ENCODE peak calls at places on chromosomes 1 and 21, in nine cellular contexts. C is prostate gland, W is A549, H is sigmoid colon, N is body of pancreas, X is K562, R is IMR-90, G is esophagus squamous epithelium, K is tibial nerve. E is an unnamed sample.

GRCh38 chr1:223849855-223850254 is 4.1 kb upstream of the TP53BP2 start:
- DNase-seq in C (no peak), W (no peak), H (no peak), N (no peak), X (no peak), R (no peak), G (no peak), K (no peak), E (no peak)

GRCh38 chr1:107590895-107591622 is 373.9 kb downstream of the VAV3 start:
- DNase-seq in C (no peak), W (no peak), H (no peak), N (no peak), X (no peak), R (no peak), G (no peak), K (no peak), E (no peak)

GRCh38 chr1:52368383-52369172 is 2.6 kb upstream of the CC2D1B start:
- DNase-seq in C (peak; percentile 60), W (peak; percentile 35), H (no peak), N (peak; percentile 74), X (no peak), R (peak; percentile 32), G (no peak), K (no peak), E (peak; percentile 81)

GRCh38 chr1:112971006-112971405 is 15.0 kb upstream of the SLC16A1 start:
- DNase-seq in C (no peak), W (no peak), H (no peak), N (no peak), X (no peak), R (peak; percentile 76), G (no peak), K (no peak), E (no peak)

GRCh38 chr1:32240140-32240951 is 6.7 kb upstream of the FAM167B start:
- DNase-seq in C (peak; percentile 76), W (peak; percentile 75), H (peak; percentile 91), N (peak; percentile 90), X (no peak), R (peak; percentile 39), G (no peak), K (peak; percentile 22), E (peak; percentile 93)

GRCh38 chr1:231139659-231140650 is 21.9 kb upstream of the TRIM67 start:
- DNase-seq in C (no peak), W (peak; percentile 88), H (no peak), N (peak; percentile 17), X (no peak), R (peak; percentile 82), G (no peak), K (no peak), E (peak; percentile 27)

GRCh38 chr1:56686171-56686570 is 41.1 kb downstream of the PRKAA2 start:
- DNase-seq in C (no peak), W (peak; percentile 5), H (no peak), N (no peak), X (no peak), R (peak; percentile 66), G (no peak), K (no peak), E (no peak)

GRCh38 chr1:192303029-192303428 is 13.8 kb upstream of the RGS21 start:
- DNase-seq in C (no peak), W (no peak), H (no peak), N (no peak), X (no peak), R (peak; percentile 42), G (no peak), K (no peak), E (no peak)

GRCh38 chr21:22763442-22763841 is 1765.2 kb downstream of the NCAM2 start:
- DNase-seq in C (no peak), W (no peak), H (no peak), N (no peak), X (no peak), R (no peak), G (no peak), K (no peak), E (no peak)

GRCh38 chr1:184302346-184302745 is 84.5 kb upstream of the C1orf21 start:
- DNase-seq in C (no peak), W (no peak), H (no peak), N (no peak), X (no peak), R (no peak), G (no peak), K (no peak), E (no peak)

GRCh38 chr1:14970799-14971141 is 182.8 kb upstream of the TMEM51 start:
- DNase-seq in C (no peak), W (no peak), H (no peak), N (no peak), X (no peak), R (no peak), G (no peak), K (no peak), E (no peak)

GRCh38 chr1:14972107-14972506 is 181.4 kb upstream of the TMEM51 start:
- DNase-seq in C (no peak), W (no peak), H (no peak), N (no peak), X (no peak), R (no peak), G (no peak), K (no peak), E (no peak)

GRCh38 chr1:14971201-14971600 is 182.3 kb upstream of the TMEM51 start:
- DNase-seq in C (no peak), W (no peak), H (no peak), N (no peak), X (no peak), R (no peak), G (no peak), K (no peak), E (no peak)

GRCh38 chr1:14969006-14969405 is 184.5 kb upstream of the TMEM51 start:
- DNase-seq in C (no peak), W (no peak), H (no peak), N (no peak), X (no peak), R (no peak), G (no peak), K (no peak), E (no peak)

GRCh38 chr1:14970115-14970798 is 183.3 kb upstream of the TMEM51 start:
- DNase-seq in C (no peak), W (peak; percentile 77), H (peak; percentile 81), N (peak; percentile 29), X (peak; percentile 93), R (peak; percentile 87), G (no peak), K (peak; percentile 27), E (peak; percentile 36)
- TF ChIP-seq POLR2A in C (no peak), W (no peak), H (no peak), N (no peak), X (no peak), R (no peak), G (no peak), K (no peak), E (no peak)

GRCh38 chr1:228734881-228735801 is at the start of gene RHOU:
- DNase-seq in C (peak; percentile 74), W (peak; percentile 67), H (peak; percentile 89), N (peak; percentile 83), X (no peak), R (peak; percentile 37), G (no peak), K (peak; percentile 59), E (peak; percentile 97)
- TF ChIP-seq POLR2A in C (peak; percentile 65), W (peak; percentile 37), H (peak; percentile 48), N (peak; percentile 81), X (no peak), R (no peak), G (no peak), K (peak; percentile 59), E (peak; percentile 58)

DNA sequence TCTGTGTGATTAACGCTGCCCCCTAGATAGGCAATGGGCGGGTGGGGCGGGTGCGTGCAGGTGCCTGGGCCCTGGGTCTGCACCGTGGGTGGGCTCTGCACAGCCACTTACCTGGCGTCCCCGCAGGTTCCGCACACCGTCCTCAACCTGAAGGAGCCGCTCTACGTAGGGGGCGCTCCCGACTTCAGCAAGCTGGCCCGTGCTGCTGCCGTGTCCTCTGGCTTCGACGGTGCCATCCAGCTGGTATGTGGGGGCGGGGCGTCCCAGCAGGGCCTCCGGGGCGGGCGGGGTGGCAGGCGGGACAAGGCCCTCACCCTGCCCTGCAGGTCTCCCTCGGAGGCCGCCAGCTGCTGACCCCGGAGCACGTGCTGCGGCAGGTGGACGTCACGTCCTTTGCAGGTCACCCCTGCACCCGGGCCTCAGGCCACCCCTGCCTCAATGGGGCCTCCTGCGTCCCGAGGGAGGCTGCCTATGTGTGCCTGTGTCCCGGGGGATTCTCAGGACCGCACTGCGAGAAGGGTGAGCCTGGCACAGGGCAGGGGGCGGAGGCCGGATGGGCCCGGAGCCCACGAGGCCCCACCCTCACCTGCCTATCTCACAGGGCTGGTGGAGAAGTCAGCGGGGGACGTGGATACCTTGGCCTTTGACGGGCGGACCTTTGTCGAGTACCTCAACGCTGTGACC is 22.8 kb downstream of the RNF223 start:
- DNase-seq in C (no peak), W (no peak), H (no peak), N (no peak), X (no peak), R (no peak), G (no peak), K (no peak), E (peak; percentile 78)
- TF ChIP-seq POLR2A in C (no peak), W (no peak), H (no peak), N (no peak), X (no peak), R (no peak), G (no peak), K (no peak), E (no peak)

GRCh38 chr1:20478072-20478660 is 7.8 kb downstream of the CAMK2N1 start:
- DNase-seq in C (no peak), W (no peak), H (no peak), N (no peak), X (no peak), R (no peak), G (no peak), K (no peak), E (no peak)

GRCh38 chr1:20475002-20475401 is 11.0 kb downstream of the CAMK2N1 start:
- DNase-seq in C (no peak), W (peak; percentile 41), H (no peak), N (no peak), X (no peak), R (no peak), G (no peak), K (no peak), E (peak; percentile 30)

GRCh38 chr1:20474333-20474975 is 11.6 kb downstream of the CAMK2N1 start:
- DNase-seq in C (no peak), W (peak; percentile 45), H (no peak), N (no peak), X (no peak), R (peak; percentile 30), G (no peak), K (no peak), E (no peak)

GRCh38 chr1:20477355-20478071 is 8.5 kb downstream of the CAMK2N1 start:
- DNase-seq in C (no peak), W (no peak), H (peak; percentile 75), N (no peak), X (no peak), R (peak; percentile 65), G (no peak), K (no peak), E (no peak)

DNA sequence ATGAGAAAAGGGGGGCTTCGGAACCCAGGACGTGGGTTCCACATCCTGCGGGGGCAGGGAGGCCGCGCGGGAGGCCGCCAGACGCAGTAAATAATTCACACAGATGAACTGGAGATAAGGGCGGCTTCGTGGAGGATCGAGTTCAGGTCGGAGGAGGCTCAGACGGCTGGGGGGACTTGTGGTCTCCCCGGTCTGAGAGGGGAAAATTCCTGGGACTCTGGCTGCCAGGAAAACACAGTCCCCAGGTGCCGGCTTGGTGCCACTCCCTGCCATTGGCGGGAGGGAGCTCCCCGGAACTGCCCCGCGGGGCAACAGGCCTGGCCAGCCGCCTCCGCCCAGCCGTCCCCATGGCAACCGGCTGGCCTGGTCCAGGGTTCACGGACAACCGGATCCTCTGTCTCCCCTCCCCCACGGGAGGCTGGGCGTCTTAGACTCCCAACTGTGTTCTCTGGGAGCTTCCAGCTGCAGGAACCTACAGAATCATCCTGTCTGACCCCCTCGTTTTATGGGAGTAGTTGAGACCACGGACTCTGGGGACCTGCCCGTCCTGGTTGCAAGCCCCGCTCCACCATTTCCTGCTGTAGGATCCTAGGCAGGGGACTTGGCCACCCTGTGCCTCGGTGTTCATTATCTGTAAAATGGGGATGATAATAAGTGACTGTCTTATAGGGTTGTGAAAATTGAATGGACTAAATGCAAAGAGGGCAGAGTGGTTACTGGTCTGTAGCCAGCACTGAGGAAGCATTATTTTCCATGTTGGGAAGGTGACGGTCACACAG is 9.6 kb downstream of the CAMK2N1 start:
- DNase-seq in C (no peak), W (peak; percentile 91), H (no peak), N (peak; percentile 35), X (peak; percentile 69), R (no peak), G (no peak), K (no peak), E (no peak)
- TF ChIP-seq POLR2A in C (no peak), W (no peak), H (no peak), N (no peak), X (no peak), R (no peak), G (no peak), K (no peak), E (no peak)